ENCODE peak calls at places on chromosomes 7 and 10, in five cellular contexts. One of them, this sample, is unnamed.

GRCh38 chr7:2820508-2820934 is 23.6 kb downstream of the GNA12 start:
- DNase-seq in GM23338: no peak
- DNase-seq in Daoy: peak
- DNase-seq in NCI-H1092 treated with DMSO at 0.1 percent for 48 hours: no peak
- DNase-seq in stimulated activated CD4-positive, alpha-beta T cell treated with anti-CD3 and anti-CD28 coated beads, Interleukin-2, amount 100 ng/mL, for 48 hours: no peak
- DNase-seq in this sample: peak

GRCh38 chr7:132381742-132382472 is 194.4 kb downstream of the PLXNA4 start:
- DNase-seq in stimulated activated CD4-positive, alpha-beta T cell treated with anti-CD3 and anti-CD28 coated beads, Interleukin-2, amount 100 ng/mL, for 48 hours: no peak
- DNase-seq in GM23338: no peak
- DNase-seq in Daoy: peak
- DNase-seq in NCI-H1092 treated with DMSO at 0.1 percent for 48 hours: peak
- DNase-seq in this sample: no peak

GRCh38 chr10:69626826-69627225 is 3.2 kb upstream of the FAM241B start:
- DNase-seq in stimulated activated CD4-positive, alpha-beta T cell treated with anti-CD3 and anti-CD28 coated beads, Interleukin-2, amount 100 ng/mL, for 48 hours: no peak
- DNase-seq in NCI-H1092 treated with DMSO at 0.1 percent for 48 hours: no peak
- DNase-seq in GM23338: no peak
- DNase-seq in Daoy: no peak
- DNase-seq in this sample: no peak

GRCh38 chr7:140237390-140237789 is 60.6 kb upstream of the KDM7A start:
- DNase-seq in NCI-H1092 treated with DMSO at 0.1 percent for 48 hours: no peak
- DNase-seq in GM23338: no peak
- DNase-seq in Daoy: no peak
- DNase-seq in stimulated activated CD4-positive, alpha-beta T cell treated with anti-CD3 and anti-CD28 coated beads, Interleukin-2, amount 100 ng/mL, for 48 hours: no peak
- DNase-seq in this sample: no peak

GRCh38 chr10:77969029-77969635 is 42.6 kb upstream of the DLG5 start:
- DNase-seq in NCI-H1092 treated with DMSO at 0.1 percent for 48 hours: no peak
- DNase-seq in GM23338: no peak
- DNase-seq in stimulated activated CD4-positive, alpha-beta T cell treated with anti-CD3 and anti-CD28 coated beads, Interleukin-2, amount 100 ng/mL, for 48 hours: no peak
- DNase-seq in Daoy: no peak
- DNase-seq in this sample: no peak

GRCh38 chr7:91164948-91165845 is 99.0 kb upstream of the FZD1 start:
- DNase-seq in stimulated activated CD4-positive, alpha-beta T cell treated with anti-CD3 and anti-CD28 coated beads, Interleukin-2, amount 100 ng/mL, for 48 hours: no peak
- DNase-seq in Daoy: peak
- DNase-seq in NCI-H1092 treated with DMSO at 0.1 percent for 48 hours: no peak
- DNase-seq in GM23338: no peak
- DNase-seq in this sample: peak

GRCh38 chr7:93185303-93186027 is 37.3 kb upstream of the SAMD9L start:
- DNase-seq in Daoy: peak
- DNase-seq in NCI-H1092 treated with DMSO at 0.1 percent for 48 hours: no peak
- DNase-seq in GM23338: no peak
- DNase-seq in stimulated activated CD4-positive, alpha-beta T cell treated with anti-CD3 and anti-CD28 coated beads, Interleukin-2, amount 100 ng/mL, for 48 hours: no peak
- DNase-seq in this sample: peak

GRCh38 chr7:39757604-39758003 is 134.2 kb downstream of the RALA start:
- DNase-seq in Daoy: no peak
- DNase-seq in NCI-H1092 treated with DMSO at 0.1 percent for 48 hours: no peak
- DNase-seq in GM23338: no peak
- DNase-seq in stimulated activated CD4-positive, alpha-beta T cell treated with anti-CD3 and anti-CD28 coated beads, Interleukin-2, amount 100 ng/mL, for 48 hours: no peak
- DNase-seq in this sample: no peak

GRCh38 chr10:35043796-35044344 is 46.3 kb downstream of the CUL2 start:
- DNase-seq in Daoy: no peak
- DNase-seq in stimulated activated CD4-positive, alpha-beta T cell treated with anti-CD3 and anti-CD28 coated beads, Interleukin-2, amount 100 ng/mL, for 48 hours: no peak
- DNase-seq in NCI-H1092 treated with DMSO at 0.1 percent for 48 hours: no peak
- DNase-seq in GM23338: no peak
- DNase-seq in this sample: no peak

GRCh38 chr10:13668126-13668525 is 81.4 kb downstream of the PRPF18 start:
- DNase-seq in stimulated activated CD4-positive, alpha-beta T cell treated with anti-CD3 and anti-CD28 coated beads, Interleukin-2, amount 100 ng/mL, for 48 hours: no peak
- DNase-seq in GM23338: no peak
- DNase-seq in Daoy: no peak
- DNase-seq in NCI-H1092 treated with DMSO at 0.1 percent for 48 hours: no peak
- DNase-seq in this sample: no peak

GRCh38 chr7:143016996-143017395 is 9.9 kb downstream of the OR9A2 start:
- DNase-seq in Daoy: no peak
- DNase-seq in NCI-H1092 treated with DMSO at 0.1 percent for 48 hours: no peak
- DNase-seq in GM23338: no peak
- DNase-seq in stimulated activated CD4-positive, alpha-beta T cell treated with anti-CD3 and anti-CD28 coated beads, Interleukin-2, amount 100 ng/mL, for 48 hours: no peak
- DNase-seq in this sample: no peak

GRCh38 chr10:13715091-13715490 is 128.3 kb downstream of the PRPF18 start:
- DNase-seq in Daoy: no peak
- DNase-seq in GM23338: no peak
- DNase-seq in stimulated activated CD4-positive, alpha-beta T cell treated with anti-CD3 and anti-CD28 coated beads, Interleukin-2, amount 100 ng/mL, for 48 hours: no peak
- DNase-seq in NCI-H1092 treated with DMSO at 0.1 percent for 48 hours: no peak
- DNase-seq in this sample: no peak

GRCh38 chr10:69801434-69802315 is at the start of gene COL13A1:
- DNase-seq in GM23338: peak
- DNase-seq in NCI-H1092 treated with DMSO at 0.1 percent for 48 hours: no peak
- DNase-seq in stimulated activated CD4-positive, alpha-beta T cell treated with anti-CD3 and anti-CD28 coated beads, Interleukin-2, amount 100 ng/mL, for 48 hours: no peak
- DNase-seq in Daoy: peak
- DNase-seq in this sample: peak

GRCh38 chr10:98031440-98031839 is 1.0 kb upstream of the CRTAC1 start:
- DNase-seq in Daoy: no peak
- DNase-seq in NCI-H1092 treated with DMSO at 0.1 percent for 48 hours: no peak
- DNase-seq in stimulated activated CD4-positive, alpha-beta T cell treated with anti-CD3 and anti-CD28 coated beads, Interleukin-2, amount 100 ng/mL, for 48 hours: no peak
- DNase-seq in GM23338: no peak
- DNase-seq in this sample: no peak

GRCh38 chr10:13925924-13926435 is 339.2 kb downstream of the PRPF18 start:
- DNase-seq in NCI-H1092 treated with DMSO at 0.1 percent for 48 hours: no peak
- DNase-seq in GM23338: no peak
- DNase-seq in Daoy: no peak
- DNase-seq in stimulated activated CD4-positive, alpha-beta T cell treated with anti-CD3 and anti-CD28 coated beads, Interleukin-2, amount 100 ng/mL, for 48 hours: no peak
- DNase-seq in this sample: no peak

GRCh38 chr10:61643316-61643751 is 19.4 kb upstream of the CABCOCO1 start:
- DNase-seq in NCI-H1092 treated with DMSO at 0.1 percent for 48 hours: peak
- DNase-seq in GM23338: peak
- DNase-seq in Daoy: no peak
- DNase-seq in stimulated activated CD4-positive, alpha-beta T cell treated with anti-CD3 and anti-CD28 coated beads, Interleukin-2, amount 100 ng/mL, for 48 hours: no peak
- DNase-seq in this sample: peak

GRCh38 chr10:127977368-127978009 is 70.6 kb downstream of the PTPRE start:
- DNase-seq in Daoy: peak
- DNase-seq in GM23338: no peak
- DNase-seq in stimulated activated CD4-positive, alpha-beta T cell treated with anti-CD3 and anti-CD28 coated beads, Interleukin-2, amount 100 ng/mL, for 48 hours: no peak
- DNase-seq in NCI-H1092 treated with DMSO at 0.1 percent for 48 hours: no peak
- DNase-seq in this sample: peak

GRCh38 chr7:3346082-3346481 is 45.0 kb downstream of the SDK1 start:
- DNase-seq in GM23338: no peak
- DNase-seq in NCI-H1092 treated with DMSO at 0.1 percent for 48 hours: no peak
- DNase-seq in Daoy: no peak
- DNase-seq in stimulated activated CD4-positive, alpha-beta T cell treated with anti-CD3 and anti-CD28 coated beads, Interleukin-2, amount 100 ng/mL, for 48 hours: no peak
- DNase-seq in this sample: no peak

GRCh38 chr10:35795131-35795819 is 153.2 kb upstream of the FZD8 start:
- DNase-seq in Daoy: peak
- DNase-seq in stimulated activated CD4-positive, alpha-beta T cell treated with anti-CD3 and anti-CD28 coated beads, Interleukin-2, amount 100 ng/mL, for 48 hours: no peak
- DNase-seq in NCI-H1092 treated with DMSO at 0.1 percent for 48 hours: peak
- DNase-seq in GM23338: no peak
- DNase-seq in this sample: peak

GRCh38 chr10:76245951-76246495 is 814.6 kb downstream of the LRMDA start:
- DNase-seq in stimulated activated CD4-positive, alpha-beta T cell treated with anti-CD3 and anti-CD28 coated beads, Interleukin-2, amount 100 ng/mL, for 48 hours: no peak
- DNase-seq in NCI-H1092 treated with DMSO at 0.1 percent for 48 hours: no peak
- DNase-seq in GM23338: no peak
- DNase-seq in Daoy: no peak
- DNase-seq in this sample: no peak

GRCh38 chr7:158749396-158749795 is 44.8 kb upstream of the NCAPG2 start:
- DNase-seq in Daoy: no peak
- DNase-seq in NCI-H1092 treated with DMSO at 0.1 percent for 48 hours: no peak
- DNase-seq in stimulated activated CD4-positive, alpha-beta T cell treated with anti-CD3 and anti-CD28 coated beads, Interleukin-2, amount 100 ng/mL, for 48 hours: no peak
- DNase-seq in GM23338: no peak
- DNase-seq in this sample: no peak

GRCh38 chr7:110914263-110914662 is 176.7 kb upstream of the LRRN3 start:
- DNase-seq in Daoy: no peak
- DNase-seq in GM23338: no peak
- DNase-seq in stimulated activated CD4-positive, alpha-beta T cell treated with anti-CD3 and anti-CD28 coated beads, Interleukin-2, amount 100 ng/mL, for 48 hours: no peak
- DNase-seq in NCI-H1092 treated with DMSO at 0.1 percent for 48 hours: no peak
- DNase-seq in this sample: no peak

GRCh38 chr7:107461938-107462533 is 7.8 kb upstream of the GPR22 start:
- DNase-seq in GM23338: no peak
- DNase-seq in stimulated activated CD4-positive, alpha-beta T cell treated with anti-CD3 and anti-CD28 coated beads, Interleukin-2, amount 100 ng/mL, for 48 hours: no peak
- DNase-seq in Daoy: no peak
- DNase-seq in NCI-H1092 treated with DMSO at 0.1 percent for 48 hours: no peak
- DNase-seq in this sample: no peak

GRCh38 chr7:93817561-93817960 is 73.0 kb downstream of the TFPI2 start:
- DNase-seq in NCI-H1092 treated with DMSO at 0.1 percent for 48 hours: no peak
- DNase-seq in stimulated activated CD4-positive, alpha-beta T cell treated with anti-CD3 and anti-CD28 coated beads, Interleukin-2, amount 100 ng/mL, for 48 hours: no peak
- DNase-seq in GM23338: no peak
- DNase-seq in Daoy: no peak
- DNase-seq in this sample: peak

GRCh38 chr10:43854042-43854441 is 205.4 kb upstream of the ZNF32 start:
- DNase-seq in stimulated activated CD4-positive, alpha-beta T cell treated with anti-CD3 and anti-CD28 coated beads, Interleukin-2, amount 100 ng/mL, for 48 hours: no peak
- DNase-seq in Daoy: peak
- DNase-seq in GM23338: no peak
- DNase-seq in NCI-H1092 treated with DMSO at 0.1 percent for 48 hours: no peak
- DNase-seq in this sample: peak

GRCh38 chr7:151853896-151854807 is 22.8 kb downstream of the PRKAG2 start:
- DNase-seq in stimulated activated CD4-positive, alpha-beta T cell treated with anti-CD3 and anti-CD28 coated beads, Interleukin-2, amount 100 ng/mL, for 48 hours: no peak
- DNase-seq in Daoy: no peak
- DNase-seq in NCI-H1092 treated with DMSO at 0.1 percent for 48 hours: no peak
- DNase-seq in GM23338: no peak
- DNase-seq in this sample: no peak

GRCh38 chr10:122308487-122309141 is 37.5 kb downstream of the BTBD16 start:
- DNase-seq in GM23338: no peak
- DNase-seq in stimulated activated CD4-positive, alpha-beta T cell treated with anti-CD3 and anti-CD28 coated beads, Interleukin-2, amount 100 ng/mL, for 48 hours: no peak
- DNase-seq in NCI-H1092 treated with DMSO at 0.1 percent for 48 hours: no peak
- DNase-seq in Daoy: peak
- DNase-seq in this sample: no peak

This sample was measured in A172.